ENCODE peak calls at places on chromosomes 6 and 20, in nine cellular contexts. F is AG08396; K is pancreas; W is stimulated activated CD8-positive, alpha-beta memory T cell treated with anti-CD3 and anti-CD28 coated beads, Interleukin-15, amount 100 ng/mL, for 48 hours; S is neural crest cell; P is NCI-H345; J is WTC11; E is DMS79 treated with DMSO at 0.1 percent for 48 hours; X is fibroblast of lung. R is an unnamed sample.

GRCh38 chr6:71289039-71289801 is 609 bp downstream of the OGFRL1 start:
- DNase-seq in E (peak), S (peak), J (peak), K (peak), W (peak), P (peak), F (peak), X (no peak), R (peak)

GRCh38 chr20:49603209-49603627 is 35.3 kb upstream of the PTGIS start:
- DNase-seq in E (no peak), F (no peak), P (no peak), X (peak), W (no peak), K (no peak), S (no peak), J (peak), R (peak)

GRCh38 chr6:5666695-5667094 is 340.0 kb downstream of the NRN1 start:
- DNase-seq in X (no peak), W (no peak), S (no peak), K (no peak), J (no peak), E (no peak), F (no peak), P (no peak), R (no peak)

GRCh38 chr6:155517282-155517681 is 61.6 kb upstream of the NOX3 start:
- DNase-seq in S (no peak), J (no peak), E (no peak), K (no peak), P (no peak), F (no peak), W (no peak), X (no peak), R (no peak)

GRCh38 chr20:58634818-58635665 is 16.0 kb upstream of the STX16 start:
- DNase-seq in K (no peak), X (no peak), W (peak), J (no peak), P (no peak), F (no peak), E (peak), S (no peak), R (no peak)

GRCh38 chr6:105587349-105588115 is 184.7 kb upstream of the PREP start:
- DNase-seq in X (no peak), P (no peak), F (no peak), E (no peak), W (no peak), K (no peak), S (no peak), J (no peak), R (peak)

GRCh38 chr6:73768630-73769029 is 72.6 kb downstream of the CD109 start:
- DNase-seq in E (no peak), J (no peak), F (no peak), W (no peak), X (no peak), S (no peak), K (no peak), P (no peak), R (no peak)

GRCh38 chr6:107730106-107730505 is 94.0 kb downstream of the SCML4 start:
- DNase-seq in P (no peak), K (no peak), S (no peak), W (no peak), F (no peak), J (no peak), E (no peak), X (no peak), R (no peak)

GRCh38 chr20:63553933-63554290 is at the start of gene FNDC11:
- DNase-seq in P (peak), K (peak), X (no peak), F (peak), W (no peak), E (peak), J (peak), S (peak), R (peak)

GRCh38 chr20:32067234-32067821 is 15.3 kb downstream of the HCK start:
- DNase-seq in X (peak), W (no peak), P (no peak), K (no peak), S (no peak), J (no peak), F (peak), E (no peak), R (peak)

GRCh38 chr6:57172136-57173055 is at the start of gene BAG2:
- DNase-seq in X (peak), W (peak), P (peak), S (peak), K (peak), J (peak), E (peak), F (peak), R (peak)

GRCh38 chr6:141988954-141989705 is 143.6 kb upstream of the GJE1 start:
- DNase-seq in X (peak), P (peak), F (peak), K (no peak), J (peak), E (no peak), W (no peak), S (peak), R (peak)

GRCh38 chr20:4006640-4007039 is 8.7 kb downstream of the RNF24 start:
- DNase-seq in W (no peak), X (no peak), F (peak), P (no peak), J (no peak), S (no peak), E (no peak), K (no peak), R (peak)

GRCh38 chr6:167420858-167421766 is 96.2 kb downstream of the TTLL2 start:
- DNase-seq in F (no peak), W (no peak), J (no peak), S (no peak), P (no peak), E (no peak), K (peak), X (no peak), R (no peak)

GRCh38 chr20:25030649-25031026 is 27.3 kb downstream of the ACSS1 start:
- DNase-seq in W (no peak), P (no peak), K (peak), F (no peak), X (no peak), E (no peak), S (no peak), J (no peak), R (no peak)

GRCh38 chr6:145815875-145816274 is 1.3 kb upstream of the FBXO30 start:
- DNase-seq in S (no peak), X (peak), J (no peak), K (no peak), P (no peak), F (peak), E (peak), W (no peak), R (peak)

GRCh38 chr6:152474341-152474740 is 162.8 kb downstream of the SYNE1 start:
- DNase-seq in K (no peak), S (no peak), F (no peak), P (no peak), X (no peak), W (no peak), J (no peak), E (no peak), R (no peak)